ENCODE peak calls at places on chromosomes 13 and 19, in four cellular contexts. Z, H, T and S are unnamed samples.

GRCh38 chr13:80341098-80341701 is at the start of gene SPRY2:
- DNase-seq in Z (peak; percentile 97), H (peak; percentile 96), T (peak; percentile 95), S (peak; percentile 95)

GRCh38 chr13:111658150-111659100 is 338.0 kb downstream of the TEX29 start:
- DNase-seq in Z (peak; percentile 16), H (no peak), T (no peak), S (no peak)

GRCh38 chr19:1574763-1575162 is 6.6 kb upstream of the MEX3D start:
- DNase-seq in Z (no peak), H (no peak), T (no peak), S (no peak)

GRCh38 chr13:40472427-40473220 is 193.8 kb downstream of the FOXO1 start:
- DNase-seq in Z (no peak), H (no peak), T (no peak), S (no peak)

GRCh38 chr13:41648314-41648935 is 191.1 kb downstream of the RGCC start:
- DNase-seq in Z (peak; percentile 17), H (peak; percentile 72), T (no peak), S (no peak)

GRCh38 chr13:95221991-95222732 is 79.1 kb downstream of the ABCC4 start:
- DNase-seq in Z (no peak), H (no peak), T (no peak), S (no peak)

GRCh38 chr19:46056536-46056935 is 15.7 kb upstream of the IGFL4 start:
- DNase-seq in Z (no peak), H (no peak), T (no peak), S (no peak)

GRCh38 chr19:48218964-48219363 is 36.7 kb downstream of the CARD8 start:
- DNase-seq in Z (no peak), H (peak; percentile 22), T (no peak), S (no peak)

GRCh38 chr13:61144834-61145593 is 270.6 kb downstream of the PCDH20 start:
- DNase-seq in Z (no peak), H (no peak), T (peak; percentile 35), S (no peak)

GRCh38 chr19:33186431-33186830 is 7.7 kb upstream of the LRP3 start:
- DNase-seq in Z (no peak), H (no peak), T (no peak), S (peak; percentile 44)

GRCh38 chr19:33189453-33189852 is 4.7 kb upstream of the LRP3 start:
- DNase-seq in Z (no peak), H (no peak), T (no peak), S (no peak)

GRCh38 chr19:33192010-33192409 is 2.1 kb upstream of the LRP3 start:
- DNase-seq in Z (no peak), H (no peak), T (peak; percentile 6), S (peak; percentile 52)

GRCh38 chr19:33191501-33191900 is 2.6 kb upstream of the LRP3 start:
- DNase-seq in Z (no peak), H (no peak), T (peak; percentile 13), S (peak; percentile 46)

DNA sequence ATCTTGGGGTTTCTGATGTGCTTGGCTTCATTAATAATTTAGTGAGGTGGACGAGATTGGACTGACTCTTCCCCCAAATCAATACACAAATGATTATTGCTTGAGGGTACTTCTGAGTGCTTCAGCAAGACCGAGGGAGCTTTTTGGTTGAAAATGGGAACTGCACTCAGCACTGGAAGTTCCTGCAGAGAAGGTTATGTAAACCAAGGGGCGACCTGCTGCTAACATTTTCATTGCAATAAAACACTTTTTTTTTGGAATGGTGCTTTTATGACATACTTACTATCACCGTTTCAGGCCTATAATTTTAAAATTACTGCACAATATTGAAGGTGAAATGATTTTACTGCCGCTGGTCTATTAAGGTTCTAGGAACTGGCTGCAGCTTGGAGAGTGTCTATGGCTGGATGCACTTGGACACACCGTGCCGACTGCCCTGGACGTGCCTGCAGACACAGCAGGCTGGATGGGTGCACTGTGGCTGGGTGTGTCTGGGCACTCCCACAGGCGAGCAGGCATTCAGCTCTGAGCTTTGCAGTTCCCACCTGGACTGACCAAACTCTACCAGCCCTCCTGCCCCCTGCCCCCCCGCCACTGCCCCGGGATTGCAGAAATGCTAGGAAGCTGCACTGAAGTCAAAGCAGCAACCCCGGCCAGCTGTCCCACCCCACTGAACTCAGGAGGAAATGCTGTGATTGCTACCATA is 7.1 kb upstream of the LRP3 start:
- DNase-seq in Z (no peak), H (no peak), T (no peak), S (peak; percentile 59)
- H3K4me1 ChIP-seq in Z (no peaks in the 10 kb centered on the region), H (no peaks in the 10 kb centered on the region), T (no peaks in the 10 kb centered on the region), S (no peaks in the 10 kb centered on the region)

DNA sequence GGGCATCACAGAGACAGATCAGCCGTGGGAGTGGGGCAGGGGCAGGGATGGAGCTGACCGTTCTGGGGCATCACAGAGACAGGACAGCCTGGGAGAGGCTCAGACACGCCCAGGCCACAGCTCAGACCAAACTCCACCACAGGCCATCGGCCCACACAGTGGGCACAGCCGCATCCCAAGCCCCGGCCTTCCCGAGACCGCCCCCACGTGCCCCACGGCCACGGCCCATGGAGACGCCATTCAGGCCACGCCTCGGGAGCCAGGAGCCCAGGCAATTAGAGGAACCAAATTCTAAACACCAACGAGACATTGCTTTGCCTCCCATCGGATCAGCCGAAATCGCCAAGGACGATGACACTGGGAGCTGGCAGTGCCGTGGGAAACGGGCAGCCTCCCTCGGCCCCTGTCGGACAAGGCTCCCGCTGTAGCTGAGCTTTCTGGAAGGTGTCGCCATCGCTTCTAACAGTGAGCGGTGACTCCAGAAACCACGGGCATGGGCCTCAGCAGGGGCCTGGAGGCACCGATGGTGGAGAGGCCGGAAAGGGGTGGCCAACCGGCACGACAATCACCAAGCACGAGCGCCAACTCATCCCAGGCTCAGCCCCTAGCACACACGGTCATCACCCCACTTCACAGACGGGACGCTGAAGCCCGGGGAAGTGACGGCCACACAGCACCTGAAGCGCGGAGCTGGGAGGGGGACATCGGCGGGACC is 2.4 kb downstream of the PIP5K1C start:
- DNase-seq in Z (no peak), H (no peak), T (no peak), S (no peak)
- H3K4me1 ChIP-seq in Z (peaks cover 13% of the 10 kb centered on the region), H (peaks cover 8% of the 10 kb centered on the region), T (no peaks in the 10 kb centered on the region), S (peaks cover 12% of the 10 kb centered on the region)

GRCh38 chr19:7932276-7932929 is 6.5 kb upstream of the CTXN1 start:
- DNase-seq in Z (no peak), H (no peak), T (peak; percentile 60), S (no peak)

GRCh38 chr19:7930765-7931164 is 4.8 kb upstream of the CTXN1 start:
- DNase-seq in Z (no peak), H (no peak), T (peak; percentile 33), S (no peak)

GRCh38 chr19:7933411-7933810 is 7.5 kb upstream of the CTXN1 start:
- DNase-seq in Z (no peak), H (no peak), T (peak; percentile 28), S (no peak)

GRCh38 chr19:7932930-7933300 is 7.0 kb upstream of the CTXN1 start:
- DNase-seq in Z (no peak), H (no peak), T (peak; percentile 53), S (no peak)

DNA sequence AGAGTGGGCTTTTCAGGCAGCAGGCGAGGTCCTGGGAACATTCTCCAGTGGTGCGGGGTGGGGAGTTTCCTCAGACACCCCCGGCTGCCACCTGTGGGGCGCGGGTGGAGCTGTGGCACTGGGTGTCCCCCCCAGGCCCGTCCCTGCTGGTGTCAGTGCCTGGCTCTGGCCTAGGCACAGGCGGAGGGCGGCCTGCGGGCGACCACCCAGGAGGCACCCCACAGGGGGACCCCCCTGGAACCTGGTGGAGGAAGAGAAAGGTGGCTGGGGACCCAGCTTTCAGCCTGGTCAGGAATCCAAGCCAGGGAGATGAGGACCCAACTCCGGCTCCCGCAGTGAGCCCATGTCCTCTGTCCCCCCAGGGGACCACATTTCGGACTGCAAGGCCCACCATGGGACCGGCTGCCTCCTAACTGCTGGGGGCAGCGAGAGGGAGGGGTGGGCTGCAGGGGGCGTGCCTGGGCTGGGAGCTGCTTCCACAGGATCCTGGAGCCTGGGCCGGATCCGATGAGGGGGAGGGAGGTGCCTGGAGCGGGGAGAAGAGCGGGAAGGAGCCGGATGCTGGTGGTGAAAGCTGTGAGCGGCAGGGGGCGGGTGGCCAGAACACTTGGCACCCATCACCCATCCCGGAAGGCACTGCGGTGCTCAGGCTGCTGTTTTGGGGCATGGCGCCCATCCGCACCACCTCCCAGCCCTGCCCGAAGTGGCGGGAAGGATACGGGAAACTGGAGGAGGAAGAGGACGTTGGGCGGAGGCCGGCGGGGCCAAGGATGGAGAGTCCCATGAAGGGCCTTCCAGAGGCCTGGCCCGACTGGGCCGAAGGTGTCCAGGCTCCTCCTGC is 5.5 kb upstream of the CTXN1 start:
- DNase-seq in Z (no peak), H (no peak), T (peak; percentile 77), S (no peak)
- H3K4me1 ChIP-seq in Z (peaks cover 20% of the 10 kb centered on the region), H (peaks cover 18% of the 10 kb centered on the region), T (no peaks in the 10 kb centered on the region), S (peaks cover 4% of the 10 kb centered on the region)

DNA sequence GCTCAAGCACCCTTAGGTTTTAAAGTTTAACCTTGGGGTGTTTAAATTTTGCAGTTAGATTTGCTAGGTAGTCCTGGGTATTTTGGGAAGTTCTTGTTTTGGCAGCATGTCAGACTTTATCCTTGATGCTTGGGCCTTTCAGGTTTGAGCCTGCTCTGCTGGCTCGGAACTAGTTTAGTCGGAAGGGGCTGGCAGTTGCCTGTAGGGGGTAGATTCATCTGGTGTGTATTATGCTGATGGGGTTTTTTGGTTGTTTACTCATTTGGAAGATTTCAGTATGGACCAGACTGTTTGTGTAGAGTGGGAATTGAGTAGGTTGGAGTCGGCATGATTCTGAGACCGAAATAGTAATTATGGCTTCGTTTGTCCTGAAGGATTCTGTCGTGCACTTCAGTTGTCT is 15.1 kb downstream of the ILF3 start:
- DNase-seq in Z (no peak), H (no peak), T (peak; percentile 3), S (no peak)
- H3K4me1 ChIP-seq in Z (no peaks in the 10 kb centered on the region), H (peaks cover 10% of the 10 kb centered on the region), T (no peaks in the 10 kb centered on the region), S (peaks cover 30% of the 10 kb centered on the region)

GRCh38 chr19:49565261-49565660 is 15.1 kb downstream of the NOSIP start:
- DNase-seq in Z (peak; percentile 65), H (no peak), T (no peak), S (no peak)

GRCh38 chr19:49567722-49568454 is 12.5 kb downstream of the NOSIP start:
- DNase-seq in Z (peak; percentile 31), H (no peak), T (no peak), S (no peak)

GRCh38 chr19:49566302-49566701 is 14.1 kb downstream of the NOSIP start:
- DNase-seq in Z (no peak), H (no peak), T (no peak), S (no peak)

GRCh38 chr19:49560358-49560900 is 19.9 kb downstream of the NOSIP start:
- DNase-seq in Z (no peak), H (no peak), T (no peak), S (peak; percentile 73)

DNA sequence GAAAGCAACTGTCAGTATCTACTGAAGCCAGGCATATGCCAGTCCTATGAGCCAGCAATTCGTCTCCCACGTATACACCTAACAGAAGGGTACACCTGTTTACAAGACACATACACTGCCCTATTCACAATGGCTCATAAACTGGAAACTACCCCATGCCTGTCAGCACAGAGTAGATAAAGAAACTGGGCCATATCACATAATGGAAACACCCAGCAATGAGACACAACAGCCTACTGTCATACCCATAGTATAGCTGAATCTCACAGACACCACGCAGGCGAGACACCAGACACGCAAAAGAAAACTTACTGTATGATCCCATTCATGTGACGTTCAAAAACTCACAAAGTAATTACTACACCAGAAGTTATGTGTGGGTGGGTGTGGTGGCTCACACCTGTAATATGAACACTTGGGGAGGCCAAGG is 15.7 kb downstream of the NOSIP start:
- DNase-seq in Z (no peak), H (no peak), T (no peak), S (no peak)
- H3K4me1 ChIP-seq in Z (peaks cover 18% of the 10 kb centered on the region), H (no peaks in the 10 kb centered on the region), T (no peaks in the 10 kb centered on the region), S (peaks cover 20% of the 10 kb centered on the region)